ENCODE peak calls at places on chromosomes 4 and X, in seven cellular contexts. Z, C, O, J, B, G and E are unnamed samples. For H3K4me1 and H3K36me3, the result is how much of the 10 kb centered on the place peaks cover.

GRCh38 chr4:7423801-7424552 is 10.8 kb downstream of the PSAPL1 start:
- DNase-seq in Z (no peak), C (no peak), O (peak), J (no peak), B (no peak), G (peak), E (no peak)

GRCh38 chr4:77177196-77177595 is 20.2 kb downstream of the CCNG2 start:
- DNase-seq in Z (no peak), C (peak), O (no peak), J (peak), B (no peak), G (no peak), E (no peak)

GRCh38 chrX:119503484-119503861 is 35.2 kb downstream of the SLC25A5 start:
- DNase-seq in Z (peak), C (no peak), O (peak), J (peak), B (peak), G (no peak), E (no peak)

GRCh38 chr4:190014771-190015537 is 12.1 kb downstream of the FRG2 start:
- DNase-seq in Z (no peak), C (peak), O (peak), J (no peak), B (no peak), G (no peak), E (no peak)

GRCh38 chr4:72408568-72408967 is 160.5 kb downstream of the ADAMTS3 start:
- DNase-seq in Z (no peak), C (no peak), O (no peak), J (no peak), B (no peak), G (no peak), E (no peak)

GRCh38 chrX:46770006-46770816 is 11.3 kb upstream of the SLC9A7 start:
- DNase-seq in Z (peak), C (no peak), O (no peak), J (peak), B (no peak), G (no peak), E (no peak)

GRCh38 chr4:76607846-76608245 is 172.8 kb downstream of the SHROOM3 start:
- DNase-seq in Z (no peak), C (no peak), O (no peak), J (no peak), B (no peak), G (no peak), E (no peak)

GRCh38 chr4:159358226-159358625 is 255.3 kb downstream of the RAPGEF2 start:
- DNase-seq in Z (peak), C (no peak), O (no peak), J (peak), B (no peak), G (no peak), E (no peak)

GRCh38 chr4:168803727-168804126 is 206.3 kb downstream of the CBR4 start:
- DNase-seq in Z (peak), C (peak), O (no peak), J (peak), B (peak), G (no peak), E (no peak)

GRCh38 chrX:132023896-132024386 is 839 bp downstream of the STK26 start:
- DNase-seq in Z (no peak), C (peak), O (no peak), J (no peak), B (peak), G (peak), E (no peak)

GRCh38 chr4:22492987-22493386 is 22.9 kb downstream of the ADGRA3 start:
- DNase-seq in Z (no peak), C (no peak), O (no peak), J (no peak), B (no peak), G (no peak), E (no peak)

DNA sequence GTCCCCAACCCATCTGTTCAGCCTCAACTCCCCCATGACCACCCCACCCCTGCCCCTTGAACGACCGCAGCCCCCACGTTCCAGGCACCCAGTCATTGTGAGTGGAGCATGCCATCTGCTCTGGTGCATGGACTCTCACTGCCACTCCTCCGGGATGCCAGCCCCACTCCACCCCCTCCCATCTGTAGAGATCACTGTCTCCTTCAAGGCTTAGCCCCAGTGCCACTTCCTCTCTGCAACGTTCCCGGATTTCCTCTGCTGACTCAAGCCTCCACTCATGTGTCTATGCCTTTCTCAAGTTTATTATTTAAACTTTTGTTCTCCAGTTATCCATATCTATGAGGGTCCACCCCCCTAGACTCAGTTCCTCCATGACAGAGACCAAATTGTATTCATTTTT is 54.0 kb downstream of the MAML3 start:
- DNase-seq in Z (peak), C (no peak), O (peak), J (no peak), B (no peak), G (peak), E (peak)
- H3K4me1 ChIP-seq in Z (under half), C (under half), O (under half), J (under half), B (under half), G (half or more), E (half or more)

GRCh38 chr4:112652216-112652615 is 15.3 kb downstream of the LARP7 start:
- DNase-seq in Z (no peak), C (peak), O (no peak), J (no peak), B (no peak), G (no peak), E (no peak)

GRCh38 chr4:112651641-112652040 is 14.7 kb downstream of the LARP7 start:
- DNase-seq in Z (no peak), C (no peak), O (no peak), J (no peak), B (no peak), G (no peak), E (no peak)

GRCh38 chr4:112650332-112650731 is 13.4 kb downstream of the LARP7 start:
- DNase-seq in Z (no peak), C (no peak), O (no peak), J (no peak), B (no peak), G (no peak), E (no peak)

DNA sequence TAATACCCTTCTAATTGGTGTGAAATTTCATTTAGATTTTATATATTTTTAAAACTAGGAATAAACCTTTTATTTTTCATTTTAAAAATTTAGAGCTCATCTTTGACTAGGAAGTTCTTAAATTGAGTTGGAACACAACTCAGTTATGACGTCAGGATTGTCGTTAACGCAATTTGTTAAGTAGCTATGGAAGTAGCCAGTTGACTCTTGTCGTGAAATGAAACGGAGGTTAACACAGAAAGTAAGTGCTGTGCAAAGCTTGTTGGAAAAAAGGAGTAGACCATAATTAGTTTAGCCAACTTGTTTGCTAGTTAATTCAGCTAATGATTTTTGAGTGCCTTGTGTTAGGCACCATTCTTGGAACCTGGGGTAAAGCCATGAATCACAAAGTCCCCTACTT is 18.3 kb downstream of the LARP7 start:
- DNase-seq in Z (no peak), C (no peak), O (no peak), J (no peak), B (no peak), G (no peak), E (no peak)
- H3K36me3 ChIP-seq in Z (under half), C (under half), O (under half), J (under half), B (under half), G (half or more), E (under half)

DNA sequence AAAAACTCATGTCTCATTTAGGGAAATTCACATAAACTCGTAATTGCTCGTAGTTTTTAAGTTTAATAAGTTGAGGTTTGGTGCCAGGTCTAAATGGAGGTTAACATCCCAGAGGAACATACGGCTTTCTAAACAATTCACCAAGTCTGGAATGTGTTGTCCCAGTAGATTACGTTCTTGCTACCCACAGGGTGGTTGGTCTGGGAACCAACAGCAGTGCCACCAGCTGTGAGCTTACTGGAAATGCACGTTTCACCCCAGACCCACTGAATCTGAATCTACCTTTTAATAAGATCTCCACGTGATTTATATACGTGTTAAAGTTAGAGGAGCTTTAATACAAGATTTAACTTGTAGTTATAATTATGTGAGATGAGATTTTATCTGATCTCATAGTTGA is 134.3 kb downstream of the BMPR1B start:
- DNase-seq in Z (no peak), C (no peak), O (no peak), J (no peak), B (no peak), G (no peak), E (no peak)
- TF ChIP-seq CTCF in Z (no peak), C (no peak), O (no peak), J (no peak), B (no peak), G (no peak), E (no peak)

DNA sequence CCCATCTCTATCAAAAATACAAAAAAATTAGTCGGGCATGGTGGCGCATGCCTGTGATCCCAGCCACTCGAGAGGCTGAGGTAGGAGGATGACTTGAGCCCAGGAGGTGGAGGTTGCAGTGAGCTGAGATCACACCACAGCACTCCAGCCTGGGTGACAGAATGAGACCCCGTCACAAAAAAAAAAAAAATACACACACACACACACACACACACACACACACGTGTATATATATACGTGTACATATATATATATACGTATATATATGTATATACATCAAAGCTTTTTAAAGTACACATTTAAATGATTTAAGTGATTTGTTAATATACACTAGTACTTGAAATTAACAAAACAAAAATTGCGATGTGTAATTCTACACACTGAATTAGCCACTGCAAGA is 6.0 kb downstream of the FBXW7 start:
- DNase-seq in Z (no peak), C (no peak), O (no peak), J (no peak), B (no peak), G (no peak), E (no peak)
- H3K4me1 ChIP-seq in Z (under half), C (under half), O (under half), J (under half), B (under half), G (half or more), E (under half)

DNA sequence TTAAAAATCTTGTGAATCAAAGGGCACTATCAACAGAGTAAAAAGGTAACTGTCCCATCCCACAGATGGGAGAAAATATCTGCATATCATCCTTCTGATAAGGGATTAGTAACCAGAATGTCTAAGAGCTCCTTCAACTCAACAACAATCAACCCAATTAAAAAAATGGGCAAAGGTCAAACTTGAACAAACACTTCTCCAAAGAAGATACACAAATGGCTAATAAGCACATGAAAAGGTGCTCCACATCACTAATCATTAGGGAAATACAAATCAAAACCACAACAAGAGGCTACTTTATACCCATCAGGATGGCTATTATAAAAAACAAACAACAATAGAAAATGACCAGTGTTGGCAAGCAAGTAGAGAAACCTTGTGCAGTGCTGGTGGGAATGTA is 43.3 kb downstream of the TMEM165 start:
- DNase-seq in Z (no peak), C (no peak), O (no peak), J (no peak), B (no peak), G (no peak), E (no peak)
- H3K36me3 ChIP-seq in Z (under half), C (under half), O (under half), J (under half), B (under half), G (half or more), E (half or more)

DNA sequence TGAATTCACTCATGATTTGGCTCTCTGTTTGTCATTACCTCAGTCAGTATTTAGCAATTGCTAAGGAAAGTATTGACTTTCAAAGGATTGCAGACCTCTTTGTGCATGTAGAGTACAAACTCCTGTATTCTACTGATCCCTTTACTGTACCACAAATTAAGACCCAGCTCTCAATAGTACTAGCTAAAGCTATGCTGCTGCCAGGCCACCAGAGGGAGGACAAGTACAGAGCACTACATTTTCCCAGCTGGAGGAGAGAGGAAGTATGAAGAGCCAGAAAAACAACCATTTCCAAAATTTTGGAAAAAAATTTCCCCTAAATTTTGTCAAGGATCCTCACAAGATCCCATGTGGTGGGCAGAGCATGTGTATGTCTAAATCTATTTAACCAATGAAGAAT is 175.0 kb upstream of the MTMR8 start:
- DNase-seq in Z (no peak), C (peak), O (no peak), J (no peak), B (no peak), G (no peak), E (no peak)
- TF ChIP-seq CTCF in Z (no peak), C (peak), O (no peak), J (no peak), B (no peak), G (no peak), E (no peak)

GRCh38 chr4:40225497-40225896 is 28.7 kb downstream of the RHOH start:
- DNase-seq in Z (no peak), C (no peak), O (no peak), J (no peak), B (no peak), G (no peak), E (no peak)
- H3K4me1 ChIP-seq in Z (under half), C (under half), O (under half), J (under half), B (under half), G (under half), E (under half)

DNA sequence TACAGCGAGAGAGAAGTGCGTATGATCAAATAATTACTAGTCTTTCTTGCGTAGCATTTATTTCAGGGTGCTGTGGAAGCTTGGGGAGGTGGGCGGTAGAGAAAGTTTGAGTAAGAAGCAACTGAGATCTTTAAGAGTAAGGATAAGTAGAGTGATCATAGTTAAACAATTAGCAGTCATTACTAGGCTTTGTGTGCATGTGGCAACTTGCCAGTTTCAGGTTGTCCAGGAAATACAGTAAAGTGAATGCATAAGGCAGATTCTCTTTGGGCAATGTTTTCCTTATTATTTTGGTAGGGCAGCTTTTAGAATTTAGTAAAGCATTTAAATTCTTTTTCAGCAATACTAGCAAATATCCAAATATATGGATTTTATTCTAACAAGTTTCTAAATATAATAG is 57.0 kb downstream of the HPGDS start:
- DNase-seq in Z (no peak), C (no peak), O (no peak), J (no peak), B (no peak), G (no peak), E (no peak)
- H3K36me3 ChIP-seq in Z (under half), C (half or more), O (under half), J (under half), B (under half), G (half or more), E (under half)